ENCODE peak calls at places on chromosomes 6 and 20, in six cellular contexts. One of them, this sample, is unnamed.

GRCh38 chr6:47655719-47656595 is 42.4 kb upstream of the ADGRF4 start:
- DNase-seq in H9: peak
- DNase-seq in GM13977: no peak
- DNase-seq in CD8-positive, alpha-beta T cell: no peak
- DNase-seq in BJ: no peak
- DNase-seq in fibroblast of pulmonary artery: peak
- DNase-seq in this sample: peak

GRCh38 chr6:155093430-155093829 is 98.3 kb downstream of the TIAM2 start:
- DNase-seq in fibroblast of pulmonary artery: no peak
- DNase-seq in H9: no peak
- DNase-seq in BJ: no peak
- DNase-seq in CD8-positive, alpha-beta T cell: no peak
- DNase-seq in GM13977: no peak
- DNase-seq in this sample: no peak

GRCh38 chr20:58829531-58829941 is 21.2 kb downstream of the GNAS-AS1 start:
- DNase-seq in fibroblast of pulmonary artery: peak
- DNase-seq in GM13977: no peak
- DNase-seq in CD8-positive, alpha-beta T cell: no peak
- DNase-seq in H9: no peak
- DNase-seq in BJ: no peak
- DNase-seq in this sample: no peak

GRCh38 chr6:105920071-105920470 is 166.1 kb upstream of the PRDM1 start:
- DNase-seq in BJ: no peak
- DNase-seq in CD8-positive, alpha-beta T cell: no peak
- DNase-seq in GM13977: no peak
- DNase-seq in fibroblast of pulmonary artery: no peak
- DNase-seq in H9: no peak
- DNase-seq in this sample: no peak

GRCh38 chr6:111920581-111920980 is 47.3 kb upstream of the FYN start:
- DNase-seq in H9: no peak
- DNase-seq in BJ: no peak
- DNase-seq in CD8-positive, alpha-beta T cell: no peak
- DNase-seq in fibroblast of pulmonary artery: no peak
- DNase-seq in GM13977: no peak
- DNase-seq in this sample: no peak

GRCh38 chr20:5774438-5774837 is 24.2 kb downstream of the SHLD1 start:
- DNase-seq in GM13977: no peak
- DNase-seq in fibroblast of pulmonary artery: no peak
- DNase-seq in BJ: no peak
- DNase-seq in H9: no peak
- DNase-seq in CD8-positive, alpha-beta T cell: no peak
- DNase-seq in this sample: no peak

GRCh38 chr20:35303735-35304431 is 11.7 kb upstream of the FAM83C start:
- DNase-seq in H9: peak
- DNase-seq in GM13977: peak
- DNase-seq in CD8-positive, alpha-beta T cell: peak
- DNase-seq in fibroblast of pulmonary artery: peak
- DNase-seq in BJ: no peak
- DNase-seq in this sample: peak

GRCh38 chr6:158152659-158153058 is 15.4 kb downstream of the SERAC1 start:
- DNase-seq in fibroblast of pulmonary artery: no peak
- DNase-seq in BJ: no peak
- DNase-seq in H9: no peak
- DNase-seq in CD8-positive, alpha-beta T cell: no peak
- DNase-seq in GM13977: no peak
- DNase-seq in this sample: no peak

GRCh38 chr6:8192597-8192996 is 90.2 kb upstream of the EEF1E1 start:
- DNase-seq in GM13977: no peak
- DNase-seq in BJ: no peak
- DNase-seq in fibroblast of pulmonary artery: no peak
- DNase-seq in H9: no peak
- DNase-seq in CD8-positive, alpha-beta T cell: no peak
- DNase-seq in this sample: no peak

GRCh38 chr6:8194499-8194898 is 92.2 kb upstream of the EEF1E1 start:
- DNase-seq in fibroblast of pulmonary artery: peak
- DNase-seq in CD8-positive, alpha-beta T cell: no peak
- DNase-seq in GM13977: no peak
- DNase-seq in H9: no peak
- DNase-seq in BJ: no peak
- DNase-seq in this sample: no peak

GRCh38 chr6:8193541-8193940 is 91.2 kb upstream of the EEF1E1 start:
- DNase-seq in BJ: no peak
- DNase-seq in H9: no peak
- DNase-seq in fibroblast of pulmonary artery: no peak
- DNase-seq in GM13977: no peak
- DNase-seq in CD8-positive, alpha-beta T cell: no peak
- DNase-seq in this sample: no peak

GRCh38 chr6:8195714-8196104 is 93.4 kb upstream of the EEF1E1 start:
- DNase-seq in H9: no peak
- DNase-seq in fibroblast of pulmonary artery: no peak
- DNase-seq in GM13977: no peak
- DNase-seq in CD8-positive, alpha-beta T cell: no peak
- DNase-seq in BJ: no peak
- DNase-seq in this sample: no peak

DNA sequence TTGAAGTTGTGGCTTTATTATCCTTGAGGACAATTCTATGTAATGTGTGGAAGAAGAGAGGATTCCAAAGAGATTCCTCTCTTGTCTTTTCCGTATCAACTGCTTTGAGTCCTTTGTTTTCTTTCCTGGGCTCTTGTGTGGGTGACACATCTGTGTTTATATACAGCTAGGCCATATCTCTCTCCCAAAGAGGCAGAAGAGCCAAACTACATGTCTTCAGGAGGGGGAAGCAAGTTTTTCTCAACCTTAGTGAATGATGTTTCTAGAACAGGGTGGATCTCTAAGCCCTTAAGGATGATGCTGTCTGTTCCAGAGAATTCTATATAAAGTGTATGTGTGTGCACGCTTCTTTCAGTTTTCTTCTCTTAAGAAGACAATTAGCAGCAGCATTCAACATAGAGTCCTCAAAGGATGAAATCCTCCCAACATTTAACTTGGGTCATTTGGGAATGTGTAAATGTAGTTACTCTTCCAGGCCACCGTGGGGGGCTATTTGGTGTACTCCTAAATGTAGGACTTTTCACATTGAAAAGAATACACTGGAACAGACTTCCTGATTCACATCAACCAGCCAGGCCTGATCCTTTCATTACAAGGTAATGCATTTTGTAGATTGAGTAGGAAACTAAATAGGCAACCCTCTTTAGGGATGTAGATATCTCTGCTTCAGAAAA is 92.8 kb upstream of the EEF1E1 start:
- DNase-seq in CD8-positive, alpha-beta T cell: no peak
- DNase-seq in GM13977: no peak
- DNase-seq in H9: no peak
- DNase-seq in BJ: no peak
- DNase-seq in fibroblast of pulmonary artery: no peak
- DNase-seq in this sample: peak
- TF ChIP-seq CTCF in CD8-positive, alpha-beta T cell: no peak
- TF ChIP-seq CTCF in GM13977: no peak
- TF ChIP-seq CTCF in H9: peak
- TF ChIP-seq CTCF in BJ: peak
- TF ChIP-seq CTCF in fibroblast of pulmonary artery: no peak
- TF ChIP-seq CTCF in this sample: peak

DNA sequence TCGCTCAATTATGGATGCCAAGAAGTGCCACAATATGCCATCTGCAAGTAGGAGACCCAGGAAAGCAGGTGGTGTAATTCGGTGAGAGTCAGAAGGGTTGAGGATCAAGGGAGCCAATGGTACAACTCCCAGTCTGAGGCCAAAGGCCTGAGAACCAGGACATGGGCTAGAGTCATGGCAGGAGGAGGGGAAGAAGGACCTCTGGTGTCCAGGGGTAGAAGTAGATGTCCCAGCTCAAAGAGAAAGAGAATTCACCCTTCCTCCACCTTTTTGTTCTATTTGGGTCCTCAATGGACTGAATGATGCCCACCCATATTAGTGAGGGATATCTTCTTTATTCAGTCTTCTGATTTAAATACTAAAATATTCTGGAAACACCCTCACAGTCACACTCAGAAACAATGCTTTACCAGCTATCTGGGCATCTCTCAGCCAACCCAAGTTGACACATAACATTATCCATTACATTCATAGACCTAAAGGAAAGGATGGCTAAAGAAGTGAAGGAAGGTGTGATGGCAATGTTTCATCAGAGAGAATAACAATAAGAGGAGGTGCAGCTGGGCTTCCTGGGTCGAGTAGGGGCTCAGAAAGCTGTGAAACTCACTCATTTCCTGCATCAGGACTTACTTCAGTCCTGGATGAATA is 21.2 kb upstream of the HLA-DQA1 start:
- DNase-seq in H9: peak
- DNase-seq in fibroblast of pulmonary artery: no peak
- DNase-seq in BJ: no peak
- DNase-seq in GM13977: no peak
- DNase-seq in CD8-positive, alpha-beta T cell: no peak
- DNase-seq in this sample: no peak
- TF ChIP-seq CTCF in H9: peak
- TF ChIP-seq CTCF in fibroblast of pulmonary artery: no peak
- TF ChIP-seq CTCF in BJ: no peak
- TF ChIP-seq CTCF in GM13977: no peak
- TF ChIP-seq CTCF in CD8-positive, alpha-beta T cell: no peak
- TF ChIP-seq CTCF in this sample: no peak

GRCh38 chr6:3296537-3297453 is 38.0 kb downstream of the PSMG4 start:
- DNase-seq in H9: no peak
- DNase-seq in fibroblast of pulmonary artery: no peak
- DNase-seq in CD8-positive, alpha-beta T cell: no peak
- DNase-seq in BJ: no peak
- DNase-seq in GM13977: no peak
- DNase-seq in this sample: peak

GRCh38 chr6:3296113-3296512 is 37.4 kb downstream of the PSMG4 start:
- DNase-seq in GM13977: no peak
- DNase-seq in BJ: no peak
- DNase-seq in fibroblast of pulmonary artery: no peak
- DNase-seq in CD8-positive, alpha-beta T cell: no peak
- DNase-seq in H9: no peak
- DNase-seq in this sample: peak

GRCh38 chr6:3297909-3298308 is 39.2 kb downstream of the PSMG4 start:
- DNase-seq in BJ: no peak
- DNase-seq in CD8-positive, alpha-beta T cell: no peak
- DNase-seq in H9: no peak
- DNase-seq in GM13977: no peak
- DNase-seq in fibroblast of pulmonary artery: no peak
- DNase-seq in this sample: peak

GRCh38 chr6:3301506-3301905 is 42.8 kb downstream of the PSMG4 start:
- DNase-seq in H9: no peak
- DNase-seq in GM13977: no peak
- DNase-seq in CD8-positive, alpha-beta T cell: no peak
- DNase-seq in fibroblast of pulmonary artery: no peak
- DNase-seq in BJ: no peak
- DNase-seq in this sample: peak

DNA sequence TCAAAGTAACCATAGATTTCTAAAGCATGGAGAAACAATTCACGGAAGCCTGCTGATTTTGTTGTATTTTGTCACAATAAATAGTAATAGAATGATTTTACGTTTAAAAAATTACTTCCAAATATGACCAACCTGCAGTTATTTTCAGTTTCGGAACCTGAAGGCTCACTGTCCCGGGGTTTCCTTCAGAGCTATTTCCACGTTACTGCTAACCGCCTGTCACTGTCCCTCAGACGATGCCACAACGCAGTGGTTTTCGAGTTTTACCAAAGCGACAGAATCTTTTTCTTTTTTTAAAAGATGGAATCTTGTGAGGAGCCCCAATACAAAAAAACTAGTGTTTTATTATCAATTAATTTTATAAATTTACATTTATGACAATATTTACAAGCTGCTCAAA is 40.5 kb downstream of the PSMG4 start:
- DNase-seq in H9: no peak
- DNase-seq in GM13977: no peak
- DNase-seq in CD8-positive, alpha-beta T cell: no peak
- DNase-seq in BJ: no peak
- DNase-seq in fibroblast of pulmonary artery: no peak
- DNase-seq in this sample: no peak
- TF ChIP-seq CTCF in H9: no peak
- TF ChIP-seq CTCF in GM13977: no peak
- TF ChIP-seq CTCF in CD8-positive, alpha-beta T cell: no peak
- TF ChIP-seq CTCF in BJ: no peak
- TF ChIP-seq CTCF in fibroblast of pulmonary artery: no peak
- TF ChIP-seq CTCF in this sample: no peak

DNA sequence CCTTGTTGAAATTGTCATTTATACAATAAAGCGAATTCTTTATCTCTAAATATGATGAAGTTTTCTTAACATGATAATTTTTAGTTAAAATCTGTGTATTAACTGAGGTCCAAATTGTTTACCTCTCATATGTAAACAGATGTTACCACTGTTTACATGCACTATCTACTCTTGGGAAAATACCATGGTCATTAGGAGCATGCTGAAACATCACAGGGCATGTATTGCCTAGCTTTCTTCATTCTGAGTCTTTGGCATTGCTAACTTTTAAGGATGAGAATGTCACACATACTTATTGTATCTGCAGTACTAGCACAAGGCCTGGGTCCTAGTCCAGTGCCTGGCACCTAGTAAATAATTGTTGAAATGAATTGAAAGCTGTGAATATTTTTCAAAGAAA is 20.6 kb downstream of the SMPDL3A start:
- DNase-seq in H9: no peak
- DNase-seq in fibroblast of pulmonary artery: no peak
- DNase-seq in CD8-positive, alpha-beta T cell: no peak
- DNase-seq in BJ: no peak
- DNase-seq in GM13977: no peak
- DNase-seq in this sample: no peak
- TF ChIP-seq CTCF in H9: no peak
- TF ChIP-seq CTCF in fibroblast of pulmonary artery: no peak
- TF ChIP-seq CTCF in CD8-positive, alpha-beta T cell: no peak
- TF ChIP-seq CTCF in BJ: no peak
- TF ChIP-seq CTCF in GM13977: no peak
- TF ChIP-seq CTCF in this sample: no peak

This sample was measured in glutamatergic neuron.